ENCODE peak calls at places on chromosomes 3 and 15, in ten cellular contexts. One of them, this sample, is unnamed.
A peak's percentile ranks its signal among the peaks of the same experiment; 100 is the strongest.

GRCh38 chr15:89649716-89650115 is 5.6 kb downstream of the KIF7 start:
- DNase-seq in Karpas-422: no peak
- DNase-seq in right cardiac atrium: no peak
- DNase-seq in H1: peak; percentile 35
- DNase-seq in keratinocyte: no peak
- DNase-seq in pancreas: no peak
- DNase-seq in fibroblast of lung: no peak
- DNase-seq in K562: no peak
- DNase-seq in spleen: no peak
- DNase-seq in sigmoid colon: peak; percentile 61
- DNase-seq in this sample: no peak

GRCh38 chr3:55481067-55481917 is 5.8 kb downstream of the WNT5A start:
- DNase-seq in pancreas: no peak
- DNase-seq in right cardiac atrium: peak; percentile 72
- DNase-seq in fibroblast of lung: peak; percentile 80
- DNase-seq in sigmoid colon: no peak
- DNase-seq in keratinocyte: no peak
- DNase-seq in H1: peak; percentile 62
- DNase-seq in Karpas-422: no peak
- DNase-seq in K562: no peak
- DNase-seq in spleen: no peak
- DNase-seq in this sample: no peak

GRCh38 chr3:14352002-14352627 is 50.3 kb upstream of the SLC6A6 start:
- DNase-seq in fibroblast of lung: no peak
- DNase-seq in right cardiac atrium: no peak
- DNase-seq in Karpas-422: peak; percentile 95
- DNase-seq in K562: peak; percentile 100
- DNase-seq in sigmoid colon: no peak
- DNase-seq in H1: peak; percentile 67
- DNase-seq in spleen: no peak
- DNase-seq in pancreas: no peak
- DNase-seq in keratinocyte: no peak
- DNase-seq in this sample: no peak

GRCh38 chr3:111012388-111013248 is 59.0 kb upstream of the NECTIN3 start:
- DNase-seq in Karpas-422: peak; percentile 29
- DNase-seq in sigmoid colon: no peak
- DNase-seq in pancreas: no peak
- DNase-seq in H1: no peak
- DNase-seq in keratinocyte: no peak
- DNase-seq in right cardiac atrium: no peak
- DNase-seq in spleen: no peak
- DNase-seq in K562: no peak
- DNase-seq in fibroblast of lung: no peak
- DNase-seq in this sample: no peak

GRCh38 chr3:119580148-119580760 is 962 bp downstream of the ADPRH start:
- DNase-seq in K562: no peak
- DNase-seq in sigmoid colon: peak; percentile 68
- DNase-seq in fibroblast of lung: no peak
- DNase-seq in Karpas-422: peak; percentile 77
- DNase-seq in H1: peak; percentile 54
- DNase-seq in pancreas: peak; percentile 34
- DNase-seq in right cardiac atrium: no peak
- DNase-seq in spleen: peak; percentile 87
- DNase-seq in keratinocyte: no peak
- DNase-seq in this sample: no peak

GRCh38 chr15:41501191-41501917 is 7.7 kb downstream of the ITPKA start:
- DNase-seq in H1: peak; percentile 66
- DNase-seq in fibroblast of lung: peak; percentile 37
- DNase-seq in pancreas: no peak
- DNase-seq in right cardiac atrium: peak; percentile 65
- DNase-seq in Karpas-422: peak; percentile 62
- DNase-seq in keratinocyte: no peak
- DNase-seq in spleen: peak; percentile 83
- DNase-seq in sigmoid colon: no peak
- DNase-seq in K562: no peak
- DNase-seq in this sample: peak; percentile 56

GRCh38 chr3:194986208-194987043 is 284.5 kb downstream of the XXYLT1 start:
- DNase-seq in Karpas-422: no peak
- DNase-seq in keratinocyte: peak; percentile 61
- DNase-seq in H1: peak; percentile 37
- DNase-seq in K562: no peak
- DNase-seq in fibroblast of lung: peak; percentile 19
- DNase-seq in right cardiac atrium: no peak
- DNase-seq in sigmoid colon: no peak
- DNase-seq in spleen: peak; percentile 86
- DNase-seq in pancreas: no peak
- DNase-seq in this sample: no peak

GRCh38 chr15:59436774-59437472 is 1.1 kb upstream of the FAM81A start:
- DNase-seq in Karpas-422: no peak
- DNase-seq in fibroblast of lung: no peak
- DNase-seq in H1: no peak
- DNase-seq in right cardiac atrium: no peak
- DNase-seq in K562: no peak
- DNase-seq in spleen: no peak
- DNase-seq in pancreas: no peak
- DNase-seq in sigmoid colon: peak; percentile 65
- DNase-seq in keratinocyte: no peak
- DNase-seq in this sample: peak; percentile 18

GRCh38 chr3:118803096-118803476 is 231.6 kb downstream of the IGSF11 start:
- DNase-seq in pancreas: peak; percentile 19
- DNase-seq in spleen: no peak
- DNase-seq in Karpas-422: no peak
- DNase-seq in H1: no peak
- DNase-seq in K562: no peak
- DNase-seq in keratinocyte: no peak
- DNase-seq in sigmoid colon: no peak
- DNase-seq in fibroblast of lung: no peak
- DNase-seq in right cardiac atrium: no peak
- DNase-seq in this sample: no peak

GRCh38 chr3:27378331-27378730 is 9.1 kb upstream of the NEK10 start:
- DNase-seq in spleen: no peak
- DNase-seq in keratinocyte: no peak
- DNase-seq in pancreas: no peak
- DNase-seq in Karpas-422: no peak
- DNase-seq in H1: no peak
- DNase-seq in sigmoid colon: no peak
- DNase-seq in fibroblast of lung: no peak
- DNase-seq in K562: no peak
- DNase-seq in right cardiac atrium: no peak
- DNase-seq in this sample: no peak

GRCh38 chr3:138348107-138348949 is at the start of gene MRAS:
- DNase-seq in K562: peak; percentile 72
- DNase-seq in H1: peak; percentile 85
- DNase-seq in Karpas-422: no peak
- DNase-seq in sigmoid colon: peak; percentile 90
- DNase-seq in right cardiac atrium: peak; percentile 93
- DNase-seq in spleen: peak; percentile 82
- DNase-seq in pancreas: peak; percentile 72
- DNase-seq in fibroblast of lung: peak; percentile 80
- DNase-seq in keratinocyte: no peak
- DNase-seq in this sample: peak; percentile 90

GRCh38 chr15:88648357-88649214 is 9.8 kb downstream of the ISG20 start:
- DNase-seq in pancreas: peak; percentile 58
- DNase-seq in right cardiac atrium: peak; percentile 21
- DNase-seq in Karpas-422: no peak
- DNase-seq in K562: no peak
- DNase-seq in spleen: peak; percentile 78
- DNase-seq in keratinocyte: no peak
- DNase-seq in sigmoid colon: peak; percentile 60
- DNase-seq in fibroblast of lung: peak; percentile 17
- DNase-seq in H1: peak; percentile 36
- DNase-seq in this sample: no peak

GRCh38 chr15:49741721-49742120 is 120.9 kb downstream of the DTWD1 start:
- DNase-seq in H1: no peak
- DNase-seq in Karpas-422: no peak
- DNase-seq in K562: no peak
- DNase-seq in sigmoid colon: no peak
- DNase-seq in keratinocyte: no peak
- DNase-seq in right cardiac atrium: no peak
- DNase-seq in spleen: no peak
- DNase-seq in fibroblast of lung: no peak
- DNase-seq in pancreas: peak; percentile 43
- DNase-seq in this sample: no peak

GRCh38 chr3:149180057-149180573 is 41.5 kb downstream of the CP start:
- DNase-seq in H1: no peak
- DNase-seq in K562: peak; percentile 60
- DNase-seq in Karpas-422: no peak
- DNase-seq in spleen: no peak
- DNase-seq in right cardiac atrium: peak; percentile 79
- DNase-seq in fibroblast of lung: peak; percentile 99
- DNase-seq in keratinocyte: peak; percentile 28
- DNase-seq in pancreas: peak; percentile 43
- DNase-seq in sigmoid colon: peak; percentile 96
- DNase-seq in this sample: peak; percentile 84

DNA sequence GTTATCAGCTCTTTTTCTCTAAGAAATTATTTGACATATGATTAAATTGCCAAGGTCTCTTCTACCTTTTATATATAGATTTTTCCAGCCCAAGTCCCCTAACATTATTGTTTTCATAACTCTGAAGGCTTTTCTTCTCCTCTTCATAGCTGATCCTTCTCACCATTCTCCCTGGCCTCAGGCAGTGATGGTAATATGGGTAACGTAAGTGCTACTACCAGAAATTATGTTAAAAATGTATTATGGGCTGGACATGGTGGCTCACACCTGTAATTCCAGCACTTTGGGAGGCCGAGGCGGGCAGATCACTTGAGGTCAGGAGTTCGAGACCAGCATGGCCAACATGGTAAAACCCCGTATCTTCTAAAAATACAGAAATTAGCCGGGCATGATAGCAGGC is 29.2 kb downstream of the BMF start:
- DNase-seq in K562: no peak
- DNase-seq in H1: no peak
- DNase-seq in keratinocyte: no peak
- DNase-seq in right cardiac atrium: no peak
- DNase-seq in sigmoid colon: no peak
- DNase-seq in fibroblast of lung: no peak
- DNase-seq in spleen: no peak
- DNase-seq in Karpas-422: no peak
- DNase-seq in pancreas: no peak
- DNase-seq in this sample: no peak
- H3K4me1 ChIP-seq in K562: peaks cover 28% of the 10 kb centered on the region
- H3K4me1 ChIP-seq in H1: peaks cover 11% of the 10 kb centered on the region
- H3K4me1 ChIP-seq in keratinocyte: peaks cover 6% of the 10 kb centered on the region
- H3K4me1 ChIP-seq in right cardiac atrium: peaks cover 11% of the 10 kb centered on the region
- H3K4me1 ChIP-seq in sigmoid colon: no peaks in the 10 kb centered on the region
- H3K4me1 ChIP-seq in fibroblast of lung: peaks cover 11% of the 10 kb centered on the region
- H3K4me1 ChIP-seq in spleen: peaks cover 28% of the 10 kb centered on the region
- H3K4me1 ChIP-seq in Karpas-422: peaks cover 6% of the 10 kb centered on the region
- H3K4me1 ChIP-seq in pancreas: peaks cover 10% of the 10 kb centered on the region
- H3K4me1 ChIP-seq in this sample: peaks cover 11% of the 10 kb centered on the region

GRCh38 chr3:193292386-193292785 is 51.4 kb downstream of the PLAAT1 start:
- DNase-seq in H1: no peak
- DNase-seq in keratinocyte: no peak
- DNase-seq in pancreas: no peak
- DNase-seq in sigmoid colon: no peak
- DNase-seq in Karpas-422: no peak
- DNase-seq in K562: no peak
- DNase-seq in spleen: no peak
- DNase-seq in fibroblast of lung: peak; percentile 89
- DNase-seq in right cardiac atrium: no peak
- DNase-seq in this sample: no peak

GRCh38 chr3:193301441-193301840 is 60.4 kb downstream of the PLAAT1 start:
- DNase-seq in right cardiac atrium: no peak
- DNase-seq in K562: no peak
- DNase-seq in keratinocyte: peak; percentile 7
- DNase-seq in spleen: no peak
- DNase-seq in fibroblast of lung: peak; percentile 90
- DNase-seq in pancreas: no peak
- DNase-seq in H1: no peak
- DNase-seq in sigmoid colon: no peak
- DNase-seq in Karpas-422: no peak
- DNase-seq in this sample: no peak

GRCh38 chr3:193295985-193296384 is 55.0 kb downstream of the PLAAT1 start:
- DNase-seq in spleen: no peak
- DNase-seq in sigmoid colon: no peak
- DNase-seq in K562: no peak
- DNase-seq in fibroblast of lung: no peak
- DNase-seq in keratinocyte: no peak
- DNase-seq in pancreas: no peak
- DNase-seq in Karpas-422: peak; percentile 60
- DNase-seq in H1: no peak
- DNase-seq in right cardiac atrium: no peak
- DNase-seq in this sample: no peak

GRCh38 chr3:193297421-193297820 is 56.4 kb downstream of the PLAAT1 start:
- DNase-seq in spleen: no peak
- DNase-seq in fibroblast of lung: peak; percentile 93
- DNase-seq in H1: no peak
- DNase-seq in pancreas: no peak
- DNase-seq in right cardiac atrium: no peak
- DNase-seq in sigmoid colon: no peak
- DNase-seq in K562: no peak
- DNase-seq in keratinocyte: no peak
- DNase-seq in Karpas-422: no peak
- DNase-seq in this sample: no peak
- H3K4me1 ChIP-seq in spleen: no peaks in the 10 kb centered on the region
- H3K4me1 ChIP-seq in fibroblast of lung: no peaks in the 10 kb centered on the region
- H3K4me1 ChIP-seq in H1: no peaks in the 10 kb centered on the region
- H3K4me1 ChIP-seq in pancreas: no peaks in the 10 kb centered on the region
- H3K4me1 ChIP-seq in right cardiac atrium: no peaks in the 10 kb centered on the region
- H3K4me1 ChIP-seq in sigmoid colon: no peaks in the 10 kb centered on the region
- H3K4me1 ChIP-seq in K562: no peaks in the 10 kb centered on the region
- H3K4me1 ChIP-seq in keratinocyte: no peaks in the 10 kb centered on the region
- H3K4me1 ChIP-seq in Karpas-422: no peaks in the 10 kb centered on the region
- H3K4me1 ChIP-seq in this sample: no peaks in the 10 kb centered on the region

GRCh38 chr3:51966486-51966885 is 768 bp downstream of the PCBP4 start:
- DNase-seq in keratinocyte: no peak
- DNase-seq in K562: no peak
- DNase-seq in right cardiac atrium: peak; percentile 71
- DNase-seq in spleen: no peak
- DNase-seq in H1: no peak
- DNase-seq in fibroblast of lung: no peak
- DNase-seq in Karpas-422: no peak
- DNase-seq in pancreas: no peak
- DNase-seq in sigmoid colon: no peak
- DNase-seq in this sample: no peak
- H3K4me1 ChIP-seq in keratinocyte: peaks cover 16% of the 10 kb centered on the region
- H3K4me1 ChIP-seq in K562: peaks cover 53% of the 10 kb centered on the region
- H3K4me1 ChIP-seq in right cardiac atrium: peaks cover 33% of the 10 kb centered on the region
- H3K4me1 ChIP-seq in spleen: no peaks in the 10 kb centered on the region
- H3K4me1 ChIP-seq in H1: peaks cover 38% of the 10 kb centered on the region
- H3K4me1 ChIP-seq in fibroblast of lung: peaks cover 8% of the 10 kb centered on the region
- H3K4me1 ChIP-seq in Karpas-422: peaks cover 40% of the 10 kb centered on the region
- H3K4me1 ChIP-seq in pancreas: peaks cover 8% of the 10 kb centered on the region
- H3K4me1 ChIP-seq in sigmoid colon: no peaks in the 10 kb centered on the region
- H3K4me1 ChIP-seq in this sample: peaks cover 40% of the 10 kb centered on the region

DNA sequence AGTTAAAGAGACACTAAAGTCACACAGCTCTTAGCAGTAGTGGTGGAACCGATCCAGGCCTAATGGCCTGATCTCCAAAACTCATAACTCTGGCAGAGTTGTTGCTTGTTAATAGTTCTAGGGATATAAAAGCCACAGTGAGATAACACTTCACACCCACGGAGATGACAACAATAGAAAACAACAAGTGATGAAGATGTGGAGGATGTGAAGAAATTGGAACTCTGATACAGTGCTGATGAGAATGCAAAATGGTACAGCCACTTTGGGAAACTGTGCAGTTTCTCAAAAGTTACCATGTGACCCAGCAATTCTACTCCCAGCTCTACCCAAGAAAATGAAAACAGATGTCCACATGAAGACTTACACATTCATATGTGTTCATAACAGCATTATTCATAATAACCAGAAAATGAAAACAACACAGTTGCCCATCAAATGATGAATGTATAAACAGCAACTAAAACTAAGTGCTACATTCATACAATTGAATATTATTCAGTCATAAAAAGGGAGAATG is 3.9 kb downstream of the CMTM7 start:
- DNase-seq in Karpas-422: no peak
- DNase-seq in pancreas: no peak
- DNase-seq in fibroblast of lung: no peak
- DNase-seq in H1: no peak
- DNase-seq in sigmoid colon: no peak
- DNase-seq in spleen: no peak
- DNase-seq in right cardiac atrium: no peak
- DNase-seq in K562: no peak
- DNase-seq in keratinocyte: no peak
- DNase-seq in this sample: no peak
- H3K4me1 ChIP-seq in Karpas-422: peaks cover 12% of the 10 kb centered on the region
- H3K4me1 ChIP-seq in pancreas: no peaks in the 10 kb centered on the region
- H3K4me1 ChIP-seq in fibroblast of lung: no peaks in the 10 kb centered on the region
- H3K4me1 ChIP-seq in H1: peaks cover 5% of the 10 kb centered on the region
- H3K4me1 ChIP-seq in sigmoid colon: no peaks in the 10 kb centered on the region
- H3K4me1 ChIP-seq in spleen: peaks cover 20% of the 10 kb centered on the region
- H3K4me1 ChIP-seq in right cardiac atrium: no peaks in the 10 kb centered on the region
- H3K4me1 ChIP-seq in K562: peaks cover 12% of the 10 kb centered on the region
- H3K4me1 ChIP-seq in keratinocyte: peaks cover 8% of the 10 kb centered on the region
- H3K4me1 ChIP-seq in this sample: peaks cover 32% of the 10 kb centered on the region